ENCODE peak calls at places on chromosomes 2 and 18, in nine cellular contexts. One of them, this sample, is unnamed.

GRCh38 chr2:109126501-109126860 is 2.5 kb upstream of the SH3RF3 start:
- DNase-seq in NCI-H2081: no peak
- DNase-seq in head of caudate nucleus: peak; percentile 16
- DNase-seq in GM12891: no peak
- DNase-seq in AG04450: peak; percentile 68
- DNase-seq in NCI-H774: no peak
- DNase-seq in CD8-positive, alpha-beta memory T cell: no peak
- DNase-seq in HFFc6: peak; percentile 85
- DNase-seq in NCI-H2171: no peak
- DNase-seq in this sample: no peak

GRCh38 chr2:227661827-227662226 is 4.8 kb upstream of the SCYGR5 start:
- DNase-seq in NCI-H2081: no peak
- DNase-seq in head of caudate nucleus: no peak
- DNase-seq in GM12891: no peak
- DNase-seq in AG04450: no peak
- DNase-seq in NCI-H774: no peak
- DNase-seq in CD8-positive, alpha-beta memory T cell: no peak
- DNase-seq in HFFc6: no peak
- DNase-seq in NCI-H2171: no peak
- DNase-seq in this sample: no peak

GRCh38 chr2:180728928-180729559 is 251.4 kb upstream of the UBE2E3 start:
- DNase-seq in NCI-H2081: no peak
- DNase-seq in head of caudate nucleus: no peak
- DNase-seq in GM12891: no peak
- DNase-seq in AG04450: peak; percentile 59
- DNase-seq in NCI-H774: no peak
- DNase-seq in CD8-positive, alpha-beta memory T cell: no peak
- DNase-seq in HFFc6: peak; percentile 89
- DNase-seq in NCI-H2171: no peak
- DNase-seq in this sample: no peak

GRCh38 chr2:187541086-187542085 is 12.8 kb downstream of the TFPI start:
- DNase-seq in NCI-H2081: peak; percentile 45
- DNase-seq in head of caudate nucleus: no peak
- DNase-seq in GM12891: no peak
- DNase-seq in AG04450: peak; percentile 49
- DNase-seq in NCI-H774: no peak
- DNase-seq in CD8-positive, alpha-beta memory T cell: no peak
- DNase-seq in HFFc6: peak; percentile 72
- DNase-seq in NCI-H2171: no peak
- DNase-seq in this sample: peak; percentile 3

GRCh38 chr18:32056613-32057358 is 34.9 kb upstream of the RNF138 start:
- DNase-seq in NCI-H2081: no peak
- DNase-seq in head of caudate nucleus: no peak
- DNase-seq in GM12891: no peak
- DNase-seq in AG04450: no peak
- DNase-seq in NCI-H774: no peak
- DNase-seq in CD8-positive, alpha-beta memory T cell: no peak
- DNase-seq in HFFc6: no peak
- DNase-seq in NCI-H2171: peak; percentile 29
- DNase-seq in this sample: peak; percentile 20

GRCh38 chr2:64453710-64454315 is at the start of gene LGALSL:
- DNase-seq in NCI-H2081: peak; percentile 71
- DNase-seq in head of caudate nucleus: peak; percentile 32
- DNase-seq in GM12891: peak; percentile 67
- DNase-seq in AG04450: no peak
- DNase-seq in NCI-H774: peak; percentile 81
- DNase-seq in CD8-positive, alpha-beta memory T cell: no peak
- DNase-seq in HFFc6: no peak
- DNase-seq in NCI-H2171: peak; percentile 6
- DNase-seq in this sample: peak; percentile 22

GRCh38 chr2:64831134-64831976 is 157.8 kb upstream of the SLC1A4 start:
- DNase-seq in NCI-H2081: no peak
- DNase-seq in head of caudate nucleus: peak; percentile 72
- DNase-seq in GM12891: peak; percentile 70
- DNase-seq in AG04450: peak; percentile 36
- DNase-seq in NCI-H774: peak; percentile 31
- DNase-seq in CD8-positive, alpha-beta memory T cell: peak; percentile 74
- DNase-seq in HFFc6: peak; percentile 98
- DNase-seq in NCI-H2171: no peak
- DNase-seq in this sample: no peak

GRCh38 chr2:29923110-29923721 is 1.8 kb upstream of the ALK start:
- DNase-seq in NCI-H2081: peak; percentile 75
- DNase-seq in head of caudate nucleus: peak; percentile 48
- DNase-seq in GM12891: peak; percentile 39
- DNase-seq in AG04450: peak; percentile 8
- DNase-seq in NCI-H774: peak; percentile 55
- DNase-seq in CD8-positive, alpha-beta memory T cell: peak; percentile 21
- DNase-seq in HFFc6: peak; percentile 54
- DNase-seq in NCI-H2171: peak; percentile 36
- DNase-seq in this sample: peak; percentile 63

GRCh38 chr2:8597094-8597493 is 84.8 kb upstream of the ID2 start:
- DNase-seq in NCI-H2081: no peak
- DNase-seq in head of caudate nucleus: no peak
- DNase-seq in GM12891: no peak
- DNase-seq in AG04450: no peak
- DNase-seq in NCI-H774: no peak
- DNase-seq in CD8-positive, alpha-beta memory T cell: no peak
- DNase-seq in HFFc6: no peak
- DNase-seq in NCI-H2171: no peak
- DNase-seq in this sample: no peak

GRCh38 chr2:111119847-111120252 is 864 bp upstream of the BCL2L11 start:
- DNase-seq in NCI-H2081: no peak
- DNase-seq in head of caudate nucleus: no peak
- DNase-seq in GM12891: no peak
- DNase-seq in AG04450: no peak
- DNase-seq in NCI-H774: no peak
- DNase-seq in CD8-positive, alpha-beta memory T cell: no peak
- DNase-seq in HFFc6: no peak
- DNase-seq in NCI-H2171: no peak
- DNase-seq in this sample: no peak

GRCh38 chr18:28183418-28184078 is 6.6 kb upstream of the CDH2 start:
- DNase-seq in NCI-H2081: no peak
- DNase-seq in head of caudate nucleus: no peak
- DNase-seq in GM12891: no peak
- DNase-seq in AG04450: no peak
- DNase-seq in NCI-H774: no peak
- DNase-seq in CD8-positive, alpha-beta memory T cell: no peak
- DNase-seq in HFFc6: peak; percentile 90
- DNase-seq in NCI-H2171: no peak
- DNase-seq in this sample: no peak

GRCh38 chr2:109145286-109145685 is 16.3 kb downstream of the SH3RF3 start:
- DNase-seq in NCI-H2081: no peak
- DNase-seq in head of caudate nucleus: no peak
- DNase-seq in GM12891: no peak
- DNase-seq in AG04450: no peak
- DNase-seq in NCI-H774: no peak
- DNase-seq in CD8-positive, alpha-beta memory T cell: no peak
- DNase-seq in HFFc6: no peak
- DNase-seq in NCI-H2171: no peak
- DNase-seq in this sample: no peak

GRCh38 chr2:156466739-156467405 is 30.7 kb downstream of the GPD2 start:
- DNase-seq in NCI-H2081: peak; percentile 34
- DNase-seq in head of caudate nucleus: peak; percentile 22
- DNase-seq in GM12891: no peak
- DNase-seq in AG04450: no peak
- DNase-seq in NCI-H774: no peak
- DNase-seq in CD8-positive, alpha-beta memory T cell: no peak
- DNase-seq in HFFc6: peak; percentile 43
- DNase-seq in NCI-H2171: no peak
- DNase-seq in this sample: peak; percentile 1

GRCh38 chr2:85400951-85401805 is 9.0 kb downstream of the CAPG start:
- DNase-seq in NCI-H2081: no peak
- DNase-seq in head of caudate nucleus: no peak
- DNase-seq in GM12891: no peak
- DNase-seq in AG04450: no peak
- DNase-seq in NCI-H774: no peak
- DNase-seq in CD8-positive, alpha-beta memory T cell: no peak
- DNase-seq in HFFc6: no peak
- DNase-seq in NCI-H2171: no peak
- DNase-seq in this sample: no peak

GRCh38 chr2:43307046-43307445 is 80.6 kb upstream of the ZFP36L2 start:
- DNase-seq in NCI-H2081: no peak
- DNase-seq in head of caudate nucleus: no peak
- DNase-seq in GM12891: no peak
- DNase-seq in AG04450: no peak
- DNase-seq in NCI-H774: no peak
- DNase-seq in CD8-positive, alpha-beta memory T cell: no peak
- DNase-seq in HFFc6: no peak
- DNase-seq in NCI-H2171: no peak
- DNase-seq in this sample: no peak

GRCh38 chr2:240220371-240220770 is 79.9 kb upstream of the OTOS start:
- DNase-seq in NCI-H2081: no peak
- DNase-seq in head of caudate nucleus: no peak
- DNase-seq in GM12891: no peak
- DNase-seq in AG04450: no peak
- DNase-seq in NCI-H774: no peak
- DNase-seq in CD8-positive, alpha-beta memory T cell: no peak
- DNase-seq in HFFc6: peak; percentile 59
- DNase-seq in NCI-H2171: no peak
- DNase-seq in this sample: no peak

GRCh38 chr2:5725794-5726463 is 33.7 kb downstream of the SOX11 start:
- DNase-seq in NCI-H2081: no peak
- DNase-seq in head of caudate nucleus: no peak
- DNase-seq in GM12891: no peak
- DNase-seq in AG04450: no peak
- DNase-seq in NCI-H774: no peak
- DNase-seq in CD8-positive, alpha-beta memory T cell: no peak
- DNase-seq in HFFc6: no peak
- DNase-seq in NCI-H2171: no peak
- DNase-seq in this sample: no peak

GRCh38 chr2:38806001-38806400 is 28.0 kb downstream of the GEMIN6 start:
- DNase-seq in NCI-H2081: no peak
- DNase-seq in head of caudate nucleus: no peak
- DNase-seq in GM12891: no peak
- DNase-seq in AG04450: no peak
- DNase-seq in NCI-H774: no peak
- DNase-seq in CD8-positive, alpha-beta memory T cell: peak; percentile 3
- DNase-seq in HFFc6: no peak
- DNase-seq in NCI-H2171: no peak
- DNase-seq in this sample: no peak

GRCh38 chr2:240762249-240762648 is 57.8 kb downstream of the KIF1A start:
- DNase-seq in NCI-H2081: no peak
- DNase-seq in head of caudate nucleus: no peak
- DNase-seq in GM12891: no peak
- DNase-seq in AG04450: no peak
- DNase-seq in NCI-H774: no peak
- DNase-seq in CD8-positive, alpha-beta memory T cell: no peak
- DNase-seq in HFFc6: no peak
- DNase-seq in NCI-H2171: no peak
- DNase-seq in this sample: no peak

GRCh38 chr2:126359494-126359893 is 296.5 kb upstream of the GYPC start:
- DNase-seq in NCI-H2081: no peak
- DNase-seq in head of caudate nucleus: no peak
- DNase-seq in GM12891: no peak
- DNase-seq in AG04450: no peak
- DNase-seq in NCI-H774: peak; percentile 19
- DNase-seq in CD8-positive, alpha-beta memory T cell: peak; percentile 3
- DNase-seq in HFFc6: no peak
- DNase-seq in NCI-H2171: no peak
- DNase-seq in this sample: peak; percentile 1

This sample was measured in COR-L47.